ENCODE peak calls at places on chromosome 16, in five cellular contexts. F, X, G, Y and Q are unnamed samples.

GRCh38 chr16:72530434-72530833 is 358.5 kb upstream of the PMFBP1 start:
- DNase-seq in Y (no peak), F (no peak), G (no peak), X (no peak), Q (no peak)

GRCh38 chr16:31421587-31421986 is 6.6 kb downstream of the COX6A2 start:
- DNase-seq in F (no peak), Y (no peak), G (no peak), X (no peak), Q (no peak)

GRCh38 chr16:26430618-26431017 is 636.1 kb upstream of the C16orf82 start:
- DNase-seq in X (no peak), G (no peak), Y (no peak), F (no peak), Q (no peak)

GRCh38 chr16:71210-71539 is 1.3 kb downstream of the RHBDF1 start:
- DNase-seq in Y (no peak), X (no peak), F (no peak), G (no peak), Q (no peak)

GRCh38 chr16:83328936-83329335 is 478.8 kb upstream of the HSBP1 start:
- DNase-seq in G (no peak), Y (no peak), F (no peak), X (no peak), Q (no peak)

GRCh38 chr16:29809850-29810698 is 1.9 kb upstream of the PRRT2 start:
- DNase-seq in Y (peak; percentile 48), F (no peak), X (no peak), G (no peak), Q (peak; percentile 50)

GRCh38 chr16:81620029-81620428 is 159.1 kb upstream of the PLCG2 start:
- DNase-seq in Y (no peak), F (no peak), X (no peak), G (no peak), Q (no peak)

GRCh38 chr16:86868746-86869145 is 290.4 kb downstream of the FOXL1 start:
- DNase-seq in X (no peak), Y (no peak), F (no peak), G (no peak), Q (peak; percentile 47)

GRCh38 chr16:12228607-12229499 is 252.3 kb downstream of the SNX29 start:
- DNase-seq in Y (peak; percentile 28), G (peak; percentile 48), F (no peak), X (peak; percentile 33), Q (peak; percentile 63)

GRCh38 chr16:85386467-85387170 is 226.5 kb upstream of the GSE1 start:
- DNase-seq in Y (no peak), X (no peak), F (peak; percentile 16), G (no peak), Q (peak; percentile 8)

GRCh38 chr16:70735141-70735979 is 49.5 kb upstream of the MTSS2 start:
- DNase-seq in Y (no peak), G (no peak), F (peak; percentile 54), X (no peak), Q (peak; percentile 52)

GRCh38 chr16:52318259-52319008 is 228.5 kb downstream of the TOX3 start:
- DNase-seq in Y (no peak), G (no peak), X (no peak), F (no peak), Q (no peak)

GRCh38 chr16:85574672-85575475 is 38.2 kb upstream of the GSE1 start:
- DNase-seq in X (no peak), G (no peak), Y (no peak), F (no peak), Q (peak; percentile 37)

GRCh38 chr16:81997738-81998137 is 13.5 kb downstream of the SDR42E1 start:
- DNase-seq in Y (peak; percentile 45), G (no peak), F (no peak), X (no peak), Q (no peak)

GRCh38 chr16:20903116-20903888 is 2.7 kb downstream of the LYRM1 start:
- DNase-seq in X (no peak), G (no peak), F (no peak), Y (no peak), Q (no peak)

GRCh38 chr16:3514621-3515020 is 13.8 kb downstream of the CLUAP1 start:
- DNase-seq in X (no peak), G (no peak), Y (no peak), F (no peak), Q (no peak)

GRCh38 chr16:69171325-69172095 is 15.5 kb upstream of the SNTB2 start:
- DNase-seq in Y (no peak), F (no peak), G (no peak), X (no peak), Q (no peak)

GRCh38 chr16:46830417-46830901 is 521 bp downstream of the C16orf87 start:
- DNase-seq in X (no peak), G (peak; percentile 8), F (no peak), Y (no peak), Q (no peak)

GRCh38 chr16:50674831-50675230 is 6.3 kb downstream of the SNX20 start:
- DNase-seq in Y (no peak), X (no peak), F (no peak), G (no peak), Q (no peak)

GRCh38 chr16:64392456-64392855 is 729.4 kb downstream of the CDH11 start:
- DNase-seq in F (no peak), Y (no peak), G (no peak), X (no peak), Q (no peak)

GRCh38 chr16:17544785-17545184 is 74.0 kb upstream of the XYLT1 start:
- DNase-seq in G (no peak), F (peak; percentile 22), Y (no peak), X (no peak), Q (no peak)

GRCh38 chr16:9323170-9323569 is 231.7 kb downstream of the HAPSTR1 start:
- DNase-seq in X (no peak), Y (no peak), F (no peak), G (no peak), Q (no peak)

GRCh38 chr16:78485188-78485898 is 385.9 kb downstream of the WWOX start:
- DNase-seq in Y (no peak), F (no peak), X (no peak), G (no peak), Q (no peak)

GRCh38 chr16:30490210-30490609 is 17.7 kb downstream of the ITGAL start:
- DNase-seq in G (no peak), X (no peak), Y (no peak), F (no peak), Q (no peak)

GRCh38 chr16:54952195-54952594 is 21.5 kb downstream of the IRX5 start:
- DNase-seq in G (no peak), F (no peak), X (no peak), Y (no peak), Q (no peak)

GRCh38 chr16:19898924-19899604 is 14.4 kb upstream of the GPRC5B start:
- DNase-seq in X (peak; percentile 49), G (peak; percentile 69), F (peak; percentile 53), Y (peak; percentile 60), Q (peak; percentile 67)

GRCh38 chr16:70765491-70765890 is 35.5 kb downstream of the VAC14 start:
- DNase-seq in F (no peak), X (no peak), Y (no peak), G (no peak), Q (no peak)